ENCODE peak calls at places on chromosome X, in five cellular contexts. L is GM23338, E is esophagus muscularis mucosa, C is stomach, O is spleen. B is an unnamed sample.
A peak's percentile ranks its signal among the peaks of the same experiment; 100 is the strongest.

GRCh38 chrX:35380808-35381700 is 417.1 kb upstream of the MAGEB16 start:
- DNase-seq in L (peak; percentile 53), E (no peak), C (no peak), O (no peak), B (no peak)

GRCh38 chrX:8083276-8083675 is 87.8 kb downstream of the VCX2 start:
- DNase-seq in L (no peak), E (no peak), C (no peak), O (no peak), B (no peak)

GRCh38 chrX:1661048-1661921 is 46.4 kb downstream of the ASMT start:
- DNase-seq in L (peak; percentile 96), E (no peak), C (peak; percentile 46), O (peak; percentile 94), B (no peak)

GRCh38 chrX:151543706-151544105 is 19.8 kb upstream of the PASD1 start:
- DNase-seq in L (no peak), E (no peak), C (no peak), O (no peak), B (no peak)

GRCh38 chrX:153499258-153499657 is 4.5 kb downstream of the BGN start:
- DNase-seq in L (no peak), E (no peak), C (no peak), O (no peak), B (no peak)

GRCh38 chrX:103585421-103586313 is at the start of gene TCEAL4:
- DNase-seq in L (peak; percentile 61), E (no peak), C (peak; percentile 63), O (peak; percentile 85), B (no peak)

GRCh38 chrX:22314692-22315091 is 42.0 kb downstream of the CBLL2 start:
- DNase-seq in L (peak; percentile 43), E (no peak), C (no peak), O (no peak), B (no peak)

GRCh38 chrX:65706041-65706828 is 38.8 kb downstream of the MSN start:
- DNase-seq in L (no peak), E (no peak), C (no peak), O (no peak), B (no peak)

GRCh38 chrX:63430026-63430425 is 78.9 kb upstream of the SPIN4 start:
- DNase-seq in L (peak; percentile 59), E (no peak), C (no peak), O (no peak), B (no peak)

GRCh38 chrX:63439580-63439979 is 88.4 kb upstream of the SPIN4 start:
- DNase-seq in L (no peak), E (no peak), C (no peak), O (no peak), B (no peak)

GRCh38 chrX:63434206-63434605 is 83.1 kb upstream of the SPIN4 start:
- DNase-seq in L (no peak), E (no peak), C (no peak), O (no peak), B (no peak)

GRCh38 chrX:63436865-63437264 is 85.7 kb upstream of the SPIN4 start:
- DNase-seq in L (no peak), E (no peak), C (no peak), O (no peak), B (no peak)

DNA sequence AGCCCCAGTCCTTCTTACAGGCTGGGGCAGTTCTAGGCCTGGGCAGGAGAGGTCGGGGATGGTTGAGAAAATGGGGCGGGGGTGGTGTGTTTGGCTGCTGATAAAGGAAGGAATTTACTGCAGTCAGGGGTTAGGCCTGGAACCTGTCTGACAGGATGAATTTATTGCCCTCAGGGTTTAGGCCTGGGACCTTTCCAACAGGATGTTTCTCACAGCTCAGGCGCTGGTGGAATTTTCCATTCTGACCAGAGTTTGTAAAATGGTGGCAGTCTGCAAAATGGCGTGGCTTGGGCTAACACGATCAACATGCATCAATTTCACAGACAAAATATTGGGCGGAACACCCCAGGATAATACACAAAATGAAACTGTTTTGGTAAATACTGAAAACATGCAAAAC is 83.5 kb upstream of the SPIN4 start:
- DNase-seq in L (peak; percentile 48), E (no peak), C (no peak), O (no peak), B (no peak)
- TF ChIP-seq POLR2AphosphoS5 in L (no peak), E (no peak), C (no peak), O (no peak), B (no peak)

GRCh38 chrX:79365591-79365990 is 1.5 kb downstream of the ITM2A start:
- DNase-seq in L (no peak), E (no peak), C (no peak), O (no peak), B (no peak)
- H3K27me3 ChIP-seq in L (no peaks in the 10 kb centered on the region), E (no peaks in the 10 kb centered on the region), C (no peaks in the 10 kb centered on the region), O (no peaks in the 10 kb centered on the region), B (no peaks in the 10 kb centered on the region)

GRCh38 chrX:69314436-69315348 is 149.4 kb upstream of the PJA1 start:
- DNase-seq in L (no peak), E (no peak), C (peak; percentile 21), O (peak; percentile 62), B (peak; percentile 69)
- H3K27ac ChIP-seq in L (no peak overlapping the region), E (no peak overlapping the region), C (no peak overlapping the region), O (no peak overlapping the region), B (no peak overlapping the region)

GRCh38 chrX:13007519-13008188 is 32.7 kb downstream of the TMSB4X start:
- DNase-seq in L (no peak), E (no peak), C (no peak), O (no peak), B (no peak)
- TF ChIP-seq POLR2AphosphoS5 in L (no peak), E (no peak), C (no peak), O (no peak), B (peak; percentile 17)